ENCODE peak calls at places on chromosomes 3 and 15, in ten cellular contexts. M is GM23248; G is body of pancreas; K is A549; X is breast epithelium; I is OCI-LY7; Z is cardiac muscle cell; L is CD8-positive, alpha-beta memory T cell; W is pancreas; O is adrenal gland. U is an unnamed sample. For H3K9me3, the result is how much of the 10 kb centered on the place peaks cover.

GRCh38 chr3:195570912-195571311 is 12.8 kb downstream of the APOD start:
- DNase-seq in W (no peak), X (no peak), Z (peak), O (no peak), I (no peak), M (no peak), K (no peak), G (no peak), L (no peak), U (no peak)

GRCh38 chr3:17558565-17558964 is 183.9 kb downstream of the TBC1D5 start:
- DNase-seq in X (no peak), L (no peak), W (no peak), Z (no peak), O (no peak), M (no peak), G (no peak), I (no peak), K (no peak), U (no peak)

GRCh38 chr3:88195951-88196434 is 46.2 kb downstream of the C3orf38 start:
- DNase-seq in M (peak), I (no peak), X (no peak), Z (no peak), O (no peak), W (no peak), G (no peak), K (no peak), L (no peak), U (no peak)

GRCh38 chr3:181076558-181076957 is 87.0 kb upstream of the DNAJC19 start:
- DNase-seq in O (no peak), I (no peak), G (no peak), W (no peak), K (no peak), M (no peak), Z (no peak), L (no peak), X (no peak), U (no peak)

GRCh38 chr3:100760377-100760776 is 51.1 kb downstream of the TFG start:
- DNase-seq in O (no peak), G (no peak), W (no peak), Z (no peak), K (no peak), X (no peak), I (no peak), L (no peak), M (no peak), U (no peak)

GRCh38 chr15:84113919-84114318 is 121.7 kb upstream of the GOLGA6L4 start:
- DNase-seq in O (no peak), X (no peak), M (no peak), Z (no peak), L (no peak), W (no peak), K (no peak), G (no peak), I (no peak), U (no peak)

GRCh38 chr3:133853925-133854227 is 41.8 kb downstream of the RAB6B start:
- DNase-seq in I (no peak), L (no peak), G (no peak), K (no peak), Z (no peak), X (no peak), M (no peak), O (no peak), W (no peak), U (no peak)

GRCh38 chr15:54604963-54605362 is 591.8 kb downstream of the RSL24D1 start:
- DNase-seq in O (no peak), L (no peak), K (no peak), G (no peak), Z (no peak), I (no peak), X (no peak), M (no peak), W (no peak), U (no peak)

GRCh38 chr3:44761347-44762169 is at the start of the genes KIAA1143 and KIF15:
- DNase-seq in M (peak), G (peak), L (peak), K (peak), X (peak), Z (peak), O (peak), W (peak), I (peak), U (peak)

GRCh38 chr15:58165661-58166060 is 27.5 kb downstream of the AQP9 start:
- DNase-seq in O (peak), Z (peak), L (no peak), M (peak), G (peak), K (no peak), X (no peak), W (no peak), I (no peak), U (no peak)

GRCh38 chr3:13112521-13113345 is 39.5 kb upstream of the IQSEC1 start:
- DNase-seq in W (no peak), M (peak), G (no peak), Z (no peak), O (no peak), L (no peak), K (no peak), I (no peak), X (no peak), U (no peak)

GRCh38 chr3:38646062-38646461 is 3.4 kb downstream of the SCN5A start:
- DNase-seq in I (no peak), Z (no peak), L (no peak), W (no peak), G (no peak), K (no peak), M (no peak), O (no peak), X (no peak), U (no peak)

GRCh38 chr3:229262-229661 is 32.7 kb downstream of the CHL1 start:
- DNase-seq in Z (no peak), L (no peak), M (no peak), W (no peak), I (no peak), O (no peak), K (no peak), X (peak), G (no peak), U (no peak)

GRCh38 chr3:115784739-115785571 is 161.6 kb downstream of the GAP43 start:
- DNase-seq in W (no peak), L (no peak), M (peak), Z (peak), K (no peak), O (no peak), I (no peak), G (no peak), X (no peak), U (no peak)

GRCh38 chr3:53843195-53844177 is 2.7 kb downstream of the CHDH start:
- DNase-seq in L (no peak), W (no peak), X (no peak), I (peak), K (no peak), G (peak), O (no peak), Z (no peak), M (no peak), U (no peak)

GRCh38 chr3:143536817-143537535 is 311.3 kb downstream of the SLC9A9 start:
- DNase-seq in W (no peak), X (no peak), Z (no peak), O (no peak), L (no peak), I (no peak), G (peak), K (no peak), M (peak), U (no peak)

GRCh38 chr3:171691485-171691884 is 118.8 kb downstream of the PLD1 start:
- DNase-seq in I (no peak), L (no peak), G (no peak), Z (no peak), O (no peak), X (no peak), W (no peak), M (no peak), K (no peak), U (no peak)

GRCh38 chr3:120471643-120472042 is 20.9 kb upstream of the FSTL1 start:
- DNase-seq in M (peak), L (no peak), I (no peak), X (no peak), O (no peak), Z (no peak), K (no peak), W (no peak), G (no peak), U (no peak)

GRCh38 chr3:136070334-136070733 is 104.8 kb downstream of the PPP2R3A start:
- DNase-seq in L (no peak), I (no peak), M (peak), X (no peak), W (no peak), Z (no peak), K (no peak), G (no peak), O (no peak), U (no peak)

GRCh38 chr3:184186184-184186901 is at the start of gene ABCF3:
- DNase-seq in Z (no peak), M (peak), I (peak), L (no peak), O (peak), X (no peak), W (peak), K (no peak), G (peak), U (peak)

GRCh38 chr3:171607452-171607851 is 147.2 kb upstream of the TNIK start:
- DNase-seq in X (no peak), L (no peak), W (no peak), K (no peak), I (no peak), G (no peak), M (no peak), O (no peak), Z (no peak), U (no peak)

GRCh38 chr3:154904328-154904727 is 175.8 kb upstream of the MME start:
- DNase-seq in I (peak), M (peak), W (no peak), K (peak), G (no peak), Z (peak), X (no peak), O (no peak), L (no peak), U (no peak)

GRCh38 chr15:77021803-77022381 is 27.0 kb downstream of the PSTPIP1 start:
- DNase-seq in Z (no peak), I (no peak), M (peak), W (no peak), K (no peak), G (no peak), L (peak), O (no peak), X (no peak), U (no peak)

GRCh38 chr3:15708882-15709677 is 88.7 kb downstream of the ANKRD28 start:
- DNase-seq in I (no peak), M (peak), X (no peak), O (no peak), K (no peak), G (no peak), L (no peak), Z (no peak), W (no peak), U (no peak)

GRCh38 chr3:15707779-15708178 is 90.0 kb downstream of the ANKRD28 start:
- DNase-seq in W (no peak), K (no peak), I (no peak), L (no peak), X (no peak), G (no peak), Z (no peak), M (no peak), O (no peak), U (no peak)

GRCh38 chr3:15703346-15703745 is 94.4 kb downstream of the ANKRD28 start:
- DNase-seq in X (no peak), G (no peak), O (no peak), K (no peak), M (no peak), L (no peak), I (no peak), Z (no peak), W (no peak), U (no peak)
- H3K9me3 ChIP-seq in X (under half), G (under half), O (under half), K (under half), M (under half), L (under half), I (under half), Z (under half), W (under half), U (under half)

DNA sequence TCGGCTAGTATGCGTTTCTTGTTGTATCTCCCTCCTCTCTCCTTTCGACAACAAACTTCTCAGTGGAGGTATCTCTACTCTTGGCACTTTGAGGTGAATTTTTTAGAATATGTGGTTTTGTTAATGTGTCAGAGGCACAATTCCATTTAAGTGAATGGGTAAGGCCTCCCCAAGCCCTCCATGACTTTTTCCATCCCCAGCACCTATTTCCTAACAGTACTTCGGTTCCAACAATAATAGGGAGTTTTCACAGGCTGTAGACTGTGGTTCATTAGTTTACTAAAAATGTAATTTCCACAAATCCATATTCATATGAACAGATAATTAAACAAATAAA is 74.2 kb downstream of the TM4SF4 start:
- DNase-seq in O (no peak), M (no peak), I (no peak), K (no peak), G (no peak), X (no peak), W (no peak), L (no peak), Z (no peak), U (no peak)
- H3K9me3 ChIP-seq in O (under half), M (under half), I (under half), K (under half), G (under half), X (under half), W (under half), L (under half), Z (under half), U (under half)

GRCh38 chr15:25233766-25234350 is 205.0 kb downstream of the UBE3A start:
- DNase-seq in M (no peak), I (no peak), O (no peak), K (no peak), Z (no peak), W (peak), L (no peak), X (no peak), G (no peak), U (no peak)
- H3K9me3 ChIP-seq in M (under half), I (under half), O (under half), K (under half), Z (under half), W (under half), L (under half), X (half or more), G (under half), U (under half)

GRCh38 chr15:67777071-67777470 is 48.2 kb upstream of the SKOR1 start:
- DNase-seq in M (no peak), G (no peak), Z (no peak), I (no peak), X (no peak), K (no peak), W (no peak), O (no peak), L (no peak), U (no peak)
- H3K9me3 ChIP-seq in M (under half), G (under half), Z (under half), I (under half), X (under half), K (under half), W (under half), O (under half), L (under half), U (under half)

DNA sequence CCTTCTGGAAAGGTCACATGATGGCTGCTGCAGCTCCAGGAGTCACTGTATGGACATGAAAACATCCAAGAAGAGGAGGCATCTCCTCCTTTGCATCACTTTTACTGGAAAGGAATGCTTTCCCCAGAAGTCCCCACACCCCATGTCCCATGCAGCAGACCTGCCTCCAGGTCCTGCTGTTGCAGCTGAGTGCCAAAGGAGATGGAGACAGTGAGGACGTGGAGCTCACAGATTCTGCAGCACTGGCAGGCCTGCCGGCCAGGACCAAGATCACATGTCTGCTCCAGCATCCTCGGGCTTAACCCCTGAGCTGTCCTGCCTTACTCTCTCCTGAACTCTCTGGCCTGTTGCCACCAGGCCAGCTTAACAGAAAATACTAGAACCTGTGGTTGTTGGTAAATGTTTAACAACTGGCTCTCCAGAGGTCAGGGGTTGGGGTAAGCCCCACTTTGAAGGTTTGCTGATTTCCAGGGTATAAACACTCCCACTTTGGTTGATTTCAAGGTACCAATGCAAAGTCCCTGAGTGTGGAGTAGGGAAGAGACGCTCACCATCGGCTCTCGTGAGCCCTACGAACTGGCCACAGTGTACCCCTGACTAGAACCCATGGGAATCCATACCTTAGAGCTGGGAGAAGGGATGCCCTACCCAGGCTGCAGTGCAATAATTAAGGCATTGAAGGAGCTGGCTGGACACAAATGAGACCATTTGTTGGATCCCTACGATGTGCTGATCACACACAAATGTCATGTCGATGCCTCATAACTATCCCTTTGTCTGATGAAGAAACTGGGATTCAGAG is 147.8 kb downstream of the OR4M2 start:
- DNase-seq in M (no peak), G (no peak), W (no peak), K (no peak), X (no peak), Z (no peak), L (no peak), O (no peak), I (no peak), U (no peak)
- H3K9me3 ChIP-seq in M (under half), G (under half), W (under half), K (under half), X (under half), Z (under half), L (under half), O (under half), I (under half), U (under half)

DNA sequence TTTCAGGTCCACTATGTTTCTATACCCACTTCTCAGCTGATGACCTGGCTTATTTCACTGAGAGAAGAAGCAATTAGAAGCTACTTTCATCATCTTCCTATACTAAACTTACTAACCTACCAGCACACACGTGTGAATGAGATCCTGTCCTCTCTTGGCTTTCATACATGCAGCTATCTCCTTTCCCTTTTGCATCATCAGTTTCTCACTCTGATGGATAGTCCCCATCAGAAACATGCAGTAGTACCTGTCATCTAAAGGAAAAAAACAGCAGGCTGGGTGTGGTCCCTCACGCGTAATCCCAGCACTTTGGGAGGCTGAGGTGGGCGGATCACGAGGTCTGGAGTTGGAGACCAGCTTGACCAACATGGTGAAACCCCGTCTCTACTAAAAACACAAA is 237.6 kb upstream of the C2CD4B start:
- DNase-seq in G (no peak), O (no peak), X (no peak), K (no peak), Z (no peak), I (no peak), M (no peak), L (no peak), W (no peak), U (no peak)
- H3K9me3 ChIP-seq in G (under half), O (under half), X (under half), K (under half), Z (under half), I (under half), M (under half), L (under half), W (under half), U (under half)

DNA sequence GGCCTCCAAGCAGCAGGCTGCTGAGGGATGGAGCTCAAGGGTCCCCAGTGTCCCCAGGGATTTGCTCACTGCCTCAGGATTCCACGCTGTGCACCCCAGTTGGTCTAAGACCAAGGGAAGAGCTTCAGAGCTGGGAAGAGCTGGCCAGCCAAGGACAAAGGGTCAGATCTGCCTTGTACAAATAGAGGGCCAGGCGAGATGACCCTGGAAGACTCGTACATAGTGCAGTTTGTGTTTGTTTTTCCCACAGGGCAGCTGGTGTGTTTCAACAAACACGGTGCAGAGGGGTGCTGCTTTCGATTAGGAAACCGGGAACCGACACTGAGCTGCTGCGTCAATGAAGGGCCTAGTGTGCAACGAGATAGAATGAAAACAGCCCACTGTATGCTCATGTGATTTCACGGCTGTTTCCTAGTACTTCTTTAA is 56.1 kb upstream of the TRPM1 start:
- DNase-seq in W (no peak), G (peak), O (peak), M (no peak), K (peak), Z (no peak), X (no peak), I (no peak), L (no peak), U (no peak)
- H3K9me3 ChIP-seq in W (under half), G (under half), O (under half), M (under half), K (under half), Z (under half), X (under half), I (under half), L (under half), U (under half)

DNA sequence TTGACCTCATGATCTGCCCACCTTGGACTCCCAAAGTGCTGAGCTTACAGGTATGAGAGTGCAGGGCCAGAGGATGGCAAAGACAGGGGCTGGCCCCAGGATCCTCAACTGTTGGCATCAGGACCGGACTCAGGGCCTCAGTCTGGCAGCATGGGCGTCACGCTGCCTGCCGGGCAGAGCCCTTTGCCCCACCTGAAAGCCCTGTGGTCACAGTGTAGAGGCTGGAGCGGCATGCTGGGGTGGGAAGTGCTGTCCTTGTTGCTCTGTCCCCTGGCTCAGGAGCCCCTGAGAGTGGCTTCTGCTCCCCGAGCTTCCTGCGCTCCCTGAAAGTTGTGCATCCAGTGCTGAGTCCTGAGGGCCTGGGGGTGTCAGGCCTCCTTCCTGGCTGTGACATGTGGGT is 147.1 kb downstream of the OR4M2 start:
- DNase-seq in X (peak), O (no peak), K (no peak), G (no peak), Z (no peak), M (no peak), L (no peak), W (no peak), I (no peak), U (no peak)
- H3K9me3 ChIP-seq in X (under half), O (under half), K (under half), G (under half), Z (under half), M (under half), L (under half), W (under half), I (under half), U (under half)

DNA sequence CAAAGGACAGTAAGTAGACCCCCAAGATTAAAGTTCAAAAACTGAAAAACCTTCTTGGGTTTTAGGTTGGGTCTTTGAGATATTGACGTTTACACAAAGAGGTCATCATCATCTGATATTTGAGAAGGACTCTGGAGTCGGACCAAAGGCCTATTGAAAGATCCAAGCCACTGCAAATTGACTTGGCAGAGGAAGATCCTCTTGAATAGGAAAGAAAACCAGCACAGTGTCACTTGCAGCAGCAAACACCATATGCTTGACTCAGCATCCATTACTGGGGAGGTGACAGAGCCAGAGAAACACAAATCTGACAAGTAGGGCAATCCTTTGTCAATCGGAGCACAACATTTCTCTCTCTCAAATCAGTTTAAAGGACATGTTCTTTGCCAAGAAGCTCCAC is 648.4 kb upstream of the NR2F2 start:
- DNase-seq in Z (no peak), O (no peak), W (no peak), I (no peak), G (no peak), K (no peak), L (no peak), M (no peak), X (no peak), U (no peak)
- H3K9me3 ChIP-seq in Z (under half), O (under half), W (under half), I (under half), G (under half), K (under half), L (under half), M (under half), X (under half), U (under half)

U was measured in CD8-positive, alpha-beta T cell.